ENCODE peak calls at places on chromosomes 11 and 22, in eight cellular contexts. One of them, this sample, is unnamed.

GRCh38 chr22:19942886-19943664 is 1.5 kb upstream of the TXNRD2 start:
- DNase-seq in stimulated activated CD4-positive, alpha-beta T cell treated with anti-CD3 and anti-CD28 coated beads, Interleukin-4, amount 100 ng/mL, for 48 hours: no peak
- DNase-seq in left ventricle myocardium inferior: no peak
- DNase-seq in head of caudate nucleus: no peak
- DNase-seq in aorta: no peak
- DNase-seq in NCI-H345: no peak
- DNase-seq in ELF-1: peak
- DNase-seq in choroid plexus epithelial cell: peak
- DNase-seq in this sample: no peak

GRCh38 chr22:28051787-28052356 is 132.8 kb upstream of the PITPNB start:
- DNase-seq in left ventricle myocardium inferior: peak
- DNase-seq in stimulated activated CD4-positive, alpha-beta T cell treated with anti-CD3 and anti-CD28 coated beads, Interleukin-4, amount 100 ng/mL, for 48 hours: peak
- DNase-seq in aorta: peak
- DNase-seq in ELF-1: peak
- DNase-seq in NCI-H345: peak
- DNase-seq in head of caudate nucleus: peak
- DNase-seq in choroid plexus epithelial cell: peak
- DNase-seq in this sample: no peak

GRCh38 chr11:45449036-45449601 is 163.0 kb upstream of the SYT13 start:
- DNase-seq in head of caudate nucleus: no peak
- DNase-seq in left ventricle myocardium inferior: no peak
- DNase-seq in choroid plexus epithelial cell: no peak
- DNase-seq in NCI-H345: no peak
- DNase-seq in ELF-1: no peak
- DNase-seq in stimulated activated CD4-positive, alpha-beta T cell treated with anti-CD3 and anti-CD28 coated beads, Interleukin-4, amount 100 ng/mL, for 48 hours: no peak
- DNase-seq in aorta: no peak
- DNase-seq in this sample: no peak

GRCh38 chr11:133408402-133408801 is 123.9 kb downstream of the OPCML start:
- DNase-seq in ELF-1: no peak
- DNase-seq in aorta: no peak
- DNase-seq in left ventricle myocardium inferior: no peak
- DNase-seq in NCI-H345: no peak
- DNase-seq in choroid plexus epithelial cell: no peak
- DNase-seq in stimulated activated CD4-positive, alpha-beta T cell treated with anti-CD3 and anti-CD28 coated beads, Interleukin-4, amount 100 ng/mL, for 48 hours: no peak
- DNase-seq in head of caudate nucleus: no peak
- DNase-seq in this sample: no peak

GRCh38 chr11:29336727-29337212 is 680.1 kb downstream of the KCNA4 start:
- DNase-seq in aorta: no peak
- DNase-seq in ELF-1: no peak
- DNase-seq in stimulated activated CD4-positive, alpha-beta T cell treated with anti-CD3 and anti-CD28 coated beads, Interleukin-4, amount 100 ng/mL, for 48 hours: no peak
- DNase-seq in NCI-H345: no peak
- DNase-seq in head of caudate nucleus: no peak
- DNase-seq in choroid plexus epithelial cell: peak
- DNase-seq in left ventricle myocardium inferior: no peak
- DNase-seq in this sample: no peak

GRCh38 chr22:24938741-24939341 is 7.7 kb downstream of the LHFPL7 start:
- DNase-seq in stimulated activated CD4-positive, alpha-beta T cell treated with anti-CD3 and anti-CD28 coated beads, Interleukin-4, amount 100 ng/mL, for 48 hours: no peak
- DNase-seq in head of caudate nucleus: no peak
- DNase-seq in left ventricle myocardium inferior: no peak
- DNase-seq in ELF-1: peak
- DNase-seq in aorta: no peak
- DNase-seq in choroid plexus epithelial cell: peak
- DNase-seq in NCI-H345: peak
- DNase-seq in this sample: peak

GRCh38 chr22:44454113-44454769 is 43.8 kb downstream of the RTL6 start:
- DNase-seq in left ventricle myocardium inferior: no peak
- DNase-seq in ELF-1: no peak
- DNase-seq in choroid plexus epithelial cell: no peak
- DNase-seq in aorta: no peak
- DNase-seq in NCI-H345: no peak
- DNase-seq in head of caudate nucleus: no peak
- DNase-seq in stimulated activated CD4-positive, alpha-beta T cell treated with anti-CD3 and anti-CD28 coated beads, Interleukin-4, amount 100 ng/mL, for 48 hours: no peak
- DNase-seq in this sample: no peak

GRCh38 chr11:71153005-71153395 is 99.4 kb downstream of the SHANK2 start:
- DNase-seq in choroid plexus epithelial cell: peak
- DNase-seq in aorta: no peak
- DNase-seq in NCI-H345: no peak
- DNase-seq in ELF-1: peak
- DNase-seq in head of caudate nucleus: no peak
- DNase-seq in stimulated activated CD4-positive, alpha-beta T cell treated with anti-CD3 and anti-CD28 coated beads, Interleukin-4, amount 100 ng/mL, for 48 hours: no peak
- DNase-seq in left ventricle myocardium inferior: no peak
- DNase-seq in this sample: no peak

GRCh38 chr11:11985016-11985715 is 23.3 kb downstream of the DKK3 start:
- DNase-seq in left ventricle myocardium inferior: no peak
- DNase-seq in NCI-H345: no peak
- DNase-seq in stimulated activated CD4-positive, alpha-beta T cell treated with anti-CD3 and anti-CD28 coated beads, Interleukin-4, amount 100 ng/mL, for 48 hours: no peak
- DNase-seq in aorta: no peak
- DNase-seq in choroid plexus epithelial cell: peak
- DNase-seq in head of caudate nucleus: no peak
- DNase-seq in ELF-1: peak
- DNase-seq in this sample: no peak

GRCh38 chr22:33757443-33758124 is 162.7 kb downstream of the LARGE1 start:
- DNase-seq in left ventricle myocardium inferior: no peak
- DNase-seq in aorta: no peak
- DNase-seq in head of caudate nucleus: no peak
- DNase-seq in stimulated activated CD4-positive, alpha-beta T cell treated with anti-CD3 and anti-CD28 coated beads, Interleukin-4, amount 100 ng/mL, for 48 hours: no peak
- DNase-seq in NCI-H345: peak
- DNase-seq in ELF-1: peak
- DNase-seq in choroid plexus epithelial cell: peak
- DNase-seq in this sample: no peak

This sample was measured in CMK.